ENCODE peak calls at places on chromosome 2, in eight cellular contexts. A, H, V, M, Y, D, P and K are unnamed samples.

GRCh38 chr2:120203341-120204021 is 19.7 kb downstream of the TMEM185B start:
- DNase-seq in A (no peak), H (no peak), V (no peak), M (peak; percentile 12), Y (no peak), D (peak; percentile 26), P (no peak), K (no peak)

GRCh38 chr2:145206882-145207281 is 687.0 kb upstream of the ZEB2 start:
- DNase-seq in A (no peak), H (no peak), V (no peak), M (no peak), Y (no peak), D (no peak), P (no peak), K (no peak)

GRCh38 chr2:120675460-120676130 is 60.1 kb upstream of the GLI2 start:
- DNase-seq in A (peak; percentile 67), H (peak; percentile 81), V (peak; percentile 66), M (peak; percentile 30), Y (peak; percentile 59), D (peak; percentile 76), P (peak; percentile 56), K (peak; percentile 82)

GRCh38 chr2:55869637-55870325 is 53.8 kb downstream of the EFEMP1 start:
- DNase-seq in A (no peak), H (peak; percentile 36), V (peak; percentile 82), M (no peak), Y (no peak), D (peak; percentile 66), P (no peak), K (no peak)

GRCh38 chr2:238866656-238867277 is 18.9 kb downstream of the TWIST2 start:
- DNase-seq in A (no peak), H (no peak), V (no peak), M (no peak), Y (no peak), D (no peak), P (peak; percentile 43), K (no peak)

GRCh38 chr2:162324953-162325352 is 6.5 kb upstream of the IFIH1 start:
- DNase-seq in A (no peak), H (no peak), V (no peak), M (no peak), Y (no peak), D (no peak), P (no peak), K (no peak)

GRCh38 chr2:19579466-19579865 is 221.0 kb upstream of the OSR1 start:
- DNase-seq in A (no peak), H (peak; percentile 80), V (peak; percentile 27), M (no peak), Y (no peak), D (no peak), P (no peak), K (no peak)

GRCh38 chr2:48512586-48512985 is 17.4 kb upstream of the STON1 start:
- DNase-seq in A (no peak), H (peak; percentile 73), V (no peak), M (no peak), Y (no peak), D (no peak), P (no peak), K (no peak)

GRCh38 chr2:203934006-203934632 is 2.4 kb upstream of the ICOS start:
- DNase-seq in A (no peak), H (no peak), V (no peak), M (no peak), Y (no peak), D (no peak), P (no peak), K (no peak)

GRCh38 chr2:88451647-88452150 is 794 bp downstream of the FOXI3 start:
- DNase-seq in A (peak; percentile 20), H (peak; percentile 27), V (no peak), M (peak; percentile 26), Y (peak; percentile 7), D (no peak), P (no peak), K (peak; percentile 47)

GRCh38 chr2:181946444-181947127 is 39.1 kb upstream of the PPP1R1C start:
- DNase-seq in A (no peak), H (no peak), V (no peak), M (peak; percentile 9), Y (no peak), D (no peak), P (no peak), K (no peak)

GRCh38 chr2:64888591-64889309 is 100.4 kb upstream of the SLC1A4 start:
- DNase-seq in A (no peak), H (peak; percentile 74), V (peak; percentile 72), M (peak; percentile 80), Y (no peak), D (peak; percentile 76), P (no peak), K (no peak)

DNA sequence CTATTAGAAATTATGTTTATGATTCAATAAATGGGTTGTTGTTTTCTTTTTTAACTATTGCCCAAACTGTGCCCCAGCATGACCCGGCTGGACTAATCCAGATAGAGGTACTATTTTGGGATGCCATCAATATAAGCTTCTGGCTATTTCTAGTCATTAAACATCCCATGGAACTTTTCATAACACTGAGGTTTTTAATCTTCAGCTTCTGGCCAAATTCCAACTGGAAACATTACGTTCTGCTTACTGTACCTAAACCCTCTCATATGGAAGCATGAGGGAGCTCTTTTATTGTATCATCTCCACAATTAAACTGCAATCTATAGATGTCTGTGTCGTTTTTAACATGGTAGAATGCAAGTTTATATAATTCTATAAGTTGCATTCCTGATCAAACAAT is 674.7 kb downstream of the ARHGAP15 start:
- DNase-seq in A (no peak), H (no peak), V (no peak), M (no peak), Y (no peak), D (peak; percentile 26), P (no peak), K (no peak)
- TF ChIP-seq CTCF in A (no peak), H (no peak), V (no peak), M (no peak), Y (no peak), D (no peak), P (no peak), K (no peak)

GRCh38 chr2:9573840-9574239 is 18.2 kb upstream of the ADAM17 start:
- DNase-seq in A (no peak), H (no peak), V (no peak), M (no peak), Y (no peak), D (no peak), P (no peak), K (no peak)
- TF ChIP-seq CTCF in A (peak; percentile 25), H (no peak), V (no peak), M (no peak), Y (no peak), D (no peak), P (no peak), K (peak; percentile 14)

GRCh38 chr2:218228366-218229092 is 11.5 kb downstream of the ARPC2 start:
- DNase-seq in A (no peak), H (peak; percentile 32), V (no peak), M (peak; percentile 54), Y (no peak), D (peak; percentile 39), P (no peak), K (no peak)

GRCh38 chr2:218229851-218230250 is 12.9 kb downstream of the ARPC2 start:
- DNase-seq in A (no peak), H (peak; percentile 32), V (peak; percentile 28), M (peak; percentile 82), Y (no peak), D (peak; percentile 50), P (no peak), K (no peak)

GRCh38 chr2:218229239-218229638 is 12.2 kb downstream of the ARPC2 start:
- DNase-seq in A (no peak), H (peak; percentile 87), V (peak; percentile 82), M (peak; percentile 78), Y (peak; percentile 17), D (peak; percentile 90), P (peak; percentile 60), K (no peak)

GRCh38 chr2:218233543-218233942 is 16.6 kb downstream of the ARPC2 start:
- DNase-seq in A (no peak), H (no peak), V (no peak), M (no peak), Y (no peak), D (no peak), P (no peak), K (no peak)

DNA sequence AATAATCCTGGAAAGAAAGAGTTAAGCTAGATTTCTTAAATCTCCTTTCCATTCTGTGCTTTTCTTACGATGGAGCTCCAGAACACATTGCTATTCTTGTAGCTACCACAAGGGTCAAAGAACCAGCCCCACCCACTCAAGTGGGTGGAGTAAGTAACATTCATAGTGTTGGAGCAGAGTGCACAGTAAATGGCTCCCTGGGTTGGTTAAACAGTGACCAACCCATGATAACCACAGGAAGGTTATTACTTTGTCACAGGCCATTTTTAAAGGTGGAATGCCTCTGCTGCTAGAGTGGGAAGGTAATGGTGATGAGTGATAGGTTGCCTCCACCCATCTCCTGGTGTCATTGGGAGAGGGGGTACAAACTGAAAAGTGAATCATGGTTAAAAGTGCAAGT is 13.9 kb downstream of the ARPC2 start:
- DNase-seq in A (no peak), H (peak; percentile 42), V (peak; percentile 37), M (peak; percentile 48), Y (no peak), D (peak; percentile 46), P (no peak), K (no peak)
- TF ChIP-seq CTCF in A (peak; percentile 54), H (peak; percentile 11), V (no peak), M (peak; percentile 23), Y (no peak), D (peak; percentile 33), P (peak; percentile 33), K (peak; percentile 37)

GRCh38 chr2:240459401-240460242 is 24.2 kb downstream of the GPC1 start:
- DNase-seq in A (no peak), H (no peak), V (no peak), M (no peak), Y (no peak), D (no peak), P (no peak), K (peak; percentile 68)

GRCh38 chr2:240461471-240462072 is 26.1 kb downstream of the GPC1 start:
- DNase-seq in A (no peak), H (no peak), V (no peak), M (no peak), Y (no peak), D (no peak), P (no peak), K (no peak)

GRCh38 chr2:240460243-240460630 is 24.8 kb downstream of the GPC1 start:
- DNase-seq in A (no peak), H (no peak), V (no peak), M (no peak), Y (no peak), D (no peak), P (no peak), K (no peak)

GRCh38 chr2:240462073-240462703 is 26.7 kb downstream of the GPC1 start:
- DNase-seq in A (no peak), H (no peak), V (no peak), M (no peak), Y (peak; percentile 3), D (no peak), P (no peak), K (peak; percentile 19)

DNA sequence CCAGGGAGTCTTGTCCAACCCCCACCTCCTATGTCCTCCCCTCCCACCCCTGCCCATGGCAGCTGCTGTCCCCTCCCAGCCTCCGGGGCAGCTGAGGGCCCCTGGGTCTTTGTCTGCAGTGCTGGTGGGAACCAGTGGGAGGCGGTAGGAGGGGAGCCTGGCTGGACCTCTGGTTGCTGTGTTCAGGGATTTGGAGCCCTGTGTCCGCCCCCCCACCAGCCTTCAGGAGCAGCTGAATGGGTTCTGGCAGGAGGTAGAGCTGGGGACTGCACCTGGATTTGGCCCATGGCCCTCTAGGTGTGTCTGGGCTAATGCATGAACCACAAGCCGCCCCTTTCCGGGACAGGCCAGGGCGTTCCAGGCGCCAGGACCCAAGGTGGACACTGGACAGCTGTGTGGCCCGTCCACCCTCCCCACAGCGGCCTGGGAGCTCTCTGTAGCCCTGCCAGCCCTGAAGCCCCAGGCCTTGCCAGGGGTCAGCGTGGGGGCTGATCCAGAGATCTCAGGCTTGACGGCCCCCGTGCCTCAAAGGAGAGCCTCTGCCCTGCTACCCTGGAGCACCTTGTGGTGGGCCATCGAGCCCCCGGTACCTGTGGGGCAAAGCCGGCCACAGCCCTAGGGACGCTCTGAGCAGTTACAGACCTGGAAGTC is 25.4 kb downstream of the GPC1 start:
- DNase-seq in A (no peak), H (no peak), V (no peak), M (no peak), Y (no peak), D (no peak), P (no peak), K (peak; percentile 43)
- TF ChIP-seq CTCF in A (peak; percentile 21), H (no peak), V (no peak), M (peak; percentile 22), Y (no peak), D (no peak), P (no peak), K (peak; percentile 25)